ENCODE peak calls at places on chromosome 9, in nine cellular contexts. Z is CD8-positive, alpha-beta memory T cell; U is naive B cell; Y is SK-N-SH; C is hepatocyte; B is T-helper 2 cell treated with Interferon-gamma antibody and Interleukin-4, amounts not matched to agents 5 μg/mL and 100 μg/mL, for 36 hours; M is DMS 273 treated with DMSO at 0.1 percent for 48 hours; J is H4; E is anterior cingulate cortex. G is an unnamed sample.

GRCh38 chr9:127382541-127382940 is 14.4 kb upstream of the SLC2A8 start:
- DNase-seq in E (no peak), J (no peak), M (no peak), Y (no peak), U (no peak), C (no peak), Z (no peak), B (no peak), G (no peak)

GRCh38 chr9:114611516-114612271 is 603 bp downstream of the TMEM268 start:
- DNase-seq in E (peak; percentile 59), J (no peak), B (peak; percentile 41), Z (no peak), U (no peak), C (peak; percentile 83), M (no peak), Y (no peak), G (peak; percentile 70)

GRCh38 chr9:86494644-86495081 is 140.5 kb upstream of the TUT7 start:
- DNase-seq in C (no peak), B (no peak), J (no peak), Z (no peak), M (no peak), U (no peak), E (no peak), Y (no peak), G (no peak)

GRCh38 chr9:128115187-128116103 is 12.1 kb downstream of the PTGES2 start:
- DNase-seq in C (peak; percentile 94), M (no peak), U (peak; percentile 83), Y (no peak), B (no peak), Z (no peak), E (no peak), J (no peak), G (no peak)

GRCh38 chr9:3157011-3157410 is 313.1 kb upstream of the PUM3 start:
- DNase-seq in B (no peak), Y (no peak), J (no peak), M (no peak), U (no peak), C (no peak), Z (no peak), E (no peak), G (no peak)

GRCh38 chr9:126348911-126349550 is 22.4 kb downstream of the MVB12B start:
- DNase-seq in U (no peak), B (no peak), J (no peak), M (no peak), C (no peak), Z (no peak), Y (no peak), E (no peak), G (no peak)

GRCh38 chr9:86488794-86489193 is 134.6 kb upstream of the TUT7 start:
- DNase-seq in Y (no peak), E (no peak), U (no peak), J (no peak), C (no peak), Z (no peak), B (no peak), M (no peak), G (no peak)

GRCh38 chr9:109469646-109470358 is 28.3 kb downstream of the PTPN3 start:
- DNase-seq in Z (peak; percentile 18), U (peak; percentile 20), B (peak; percentile 73), M (peak; percentile 36), E (peak; percentile 75), Y (peak; percentile 74), C (peak; percentile 86), J (peak; percentile 75), G (peak; percentile 59)

GRCh38 chr9:75152416-75152815 is 64.1 kb downstream of the OSTF1 start:
- DNase-seq in C (no peak), B (peak; percentile 72), Z (peak; percentile 29), Y (no peak), U (no peak), E (no peak), J (no peak), M (no peak), G (no peak)

GRCh38 chr9:126066131-126066530 is 260.5 kb upstream of the MVB12B start:
- DNase-seq in Z (no peak), J (no peak), Y (no peak), B (no peak), U (no peak), M (no peak), E (no peak), C (no peak), G (no peak)

GRCh38 chr9:105475302-105475701 is 27.5 kb downstream of the FSD1L start:
- DNase-seq in C (peak; percentile 40), U (no peak), M (no peak), Y (no peak), Z (no peak), B (no peak), E (no peak), J (peak; percentile 21), G (no peak)

GRCh38 chr9:98318834-98319478 is 63.5 kb upstream of the TBC1D2 start:
- DNase-seq in Y (no peak), Z (no peak), M (no peak), C (no peak), U (no peak), J (no peak), E (no peak), B (no peak), G (no peak)

GRCh38 chr9:6758418-6759113 is 793 bp downstream of the KDM4C start:
- DNase-seq in C (peak; percentile 75), U (peak; percentile 60), Z (peak; percentile 73), B (peak; percentile 41), J (peak; percentile 23), M (peak; percentile 51), E (peak; percentile 57), Y (peak; percentile 61), G (peak; percentile 50)

GRCh38 chr9:7174884-7175283 is 417.1 kb downstream of the KDM4C start:
- DNase-seq in J (peak; percentile 3), E (no peak), Z (no peak), Y (peak; percentile 13), U (no peak), C (no peak), M (no peak), B (no peak), G (no peak)

GRCh38 chr9:134190232-134191121 is 26.1 kb upstream of the RNU6ATAC start:
- DNase-seq in M (no peak), J (no peak), B (no peak), U (no peak), C (no peak), Z (no peak), Y (peak; percentile 20), E (no peak), G (no peak)

GRCh38 chr9:12784461-12785250 is 9.8 kb downstream of the LURAP1L start:
- DNase-seq in Y (no peak), M (peak; percentile 73), Z (no peak), B (no peak), E (no peak), J (peak; percentile 98), C (peak; percentile 84), U (no peak), G (peak; percentile 41)

GRCh38 chr9:79572891-79573696 is 1.3 kb downstream of the TLE4 start:
- DNase-seq in B (peak; percentile 61), U (peak; percentile 72), M (no peak), E (peak; percentile 31), J (no peak), C (peak; percentile 63), Z (peak; percentile 82), Y (peak; percentile 62), G (peak; percentile 35)

GRCh38 chr9:136762915-136763648 is 1.2 kb downstream of the LCN15 start:
- DNase-seq in Y (peak; percentile 96), E (no peak), C (peak; percentile 50), Z (peak; percentile 15), U (no peak), B (peak; percentile 30), J (no peak), M (no peak), G (peak; percentile 58)

GRCh38 chr9:87425202-87425601 is 72.5 kb upstream of the DAPK1 start:
- DNase-seq in U (no peak), C (no peak), M (no peak), E (no peak), J (no peak), Z (no peak), B (no peak), Y (no peak), G (no peak)

GRCh38 chr9:7118653-7119052 is 360.9 kb downstream of the KDM4C start:
- DNase-seq in B (no peak), C (peak; percentile 24), U (no peak), M (no peak), Z (no peak), J (no peak), Y (no peak), E (no peak), G (no peak)

GRCh38 chr9:78713746-78714405 is 417.0 kb downstream of the PSAT1 start:
- DNase-seq in J (no peak), C (no peak), M (no peak), U (no peak), Y (no peak), B (no peak), E (no peak), Z (no peak), G (no peak)

GRCh38 chr9:121685795-121686377 is 34.5 kb downstream of the DAB2IP start:
- DNase-seq in B (no peak), Z (no peak), C (no peak), M (no peak), E (no peak), Y (no peak), U (no peak), J (no peak), G (no peak)

G was measured in SJSA1.